ENCODE peak calls at places on chromosomes 4 and X, in seven cellular contexts. E is heart right ventricle, Y is adipocyte, X is astrocyte, G is Peyer's patch, N is GM23338, H is left lung. Z is an unnamed sample.

GRCh38 chr4:159357350-159357749 is 254.5 kb downstream of the RAPGEF2 start:
- DNase-seq in E (no peak), G (no peak), X (no peak), H (no peak), N (no peak), Y (no peak), Z (no peak)

GRCh38 chrX:41051303-41051702 is 33.9 kb upstream of the USP9X start:
- DNase-seq in E (no peak), H (no peak), X (no peak), G (no peak), N (no peak), Y (no peak), Z (no peak)

GRCh38 chrX:45422216-45422925 is 221.7 kb upstream of the DIPK2B start:
- DNase-seq in H (no peak), G (no peak), N (no peak), Y (no peak), X (peak; percentile 53), E (no peak), Z (no peak)

GRCh38 chrX:130174051-130174704 is 2.4 kb downstream of the RAB33A start:
- DNase-seq in Y (peak; percentile 66), N (no peak), E (peak; percentile 17), G (no peak), X (peak; percentile 66), H (no peak), Z (peak; percentile 50)

GRCh38 chrX:68997911-68998310 is 167.3 kb downstream of the PJA1 start:
- DNase-seq in X (peak; percentile 73), H (no peak), G (no peak), Y (peak; percentile 47), N (no peak), E (peak; percentile 48), Z (peak; percentile 21)

GRCh38 chr4:76806336-76806735 is 91.6 kb downstream of the SOWAHB start:
- DNase-seq in E (no peak), G (no peak), Y (no peak), X (peak; percentile 83), H (no peak), N (no peak), Z (peak; percentile 33)

GRCh38 chr4:159042097-159042605 is 60.7 kb upstream of the RAPGEF2 start:
- DNase-seq in Y (no peak), X (no peak), H (no peak), E (no peak), N (no peak), G (no peak), Z (peak; percentile 17)

GRCh38 chrX:115023139-115023538 is 5.7 kb upstream of the IL13RA2 start:
- DNase-seq in G (no peak), X (peak; percentile 81), E (no peak), H (no peak), N (no peak), Y (peak; percentile 44), Z (peak; percentile 59)

GRCh38 chrX:74835566-74835965 is 89.7 kb downstream of the NEXMIF start:
- DNase-seq in N (no peak), E (no peak), G (no peak), Y (no peak), X (no peak), H (no peak), Z (no peak)

GRCh38 chr4:155037031-155037430 is 171.4 kb upstream of the NPY2R start:
- DNase-seq in G (no peak), Y (no peak), X (no peak), E (no peak), N (no peak), H (no peak), Z (no peak)

GRCh38 chr4:176207839-176208238 is 12.5 kb upstream of the SPATA4 start:
- DNase-seq in Y (no peak), G (no peak), H (no peak), E (no peak), N (no peak), X (no peak), Z (no peak)

GRCh38 chr4:94798808-94799207 is 41.1 kb downstream of the BMPR1B start:
- DNase-seq in H (no peak), N (no peak), G (no peak), Y (peak; percentile 9), X (peak; percentile 71), E (no peak), Z (peak; percentile 67)

GRCh38 chr4:169253087-169253675 is 17.6 kb downstream of the SH3RF1 start:
- DNase-seq in N (no peak), Y (peak; percentile 30), E (no peak), H (no peak), G (no peak), X (peak; percentile 53), Z (no peak)

GRCh38 chr4:187656953-187657352 is 338.6 kb upstream of the ZFP42 start:
- DNase-seq in X (peak; percentile 21), H (no peak), E (no peak), G (no peak), N (no peak), Y (peak; percentile 39), Z (no peak)

GRCh38 chrX:71492086-71493065 is 40.5 kb upstream of the OGT start:
- DNase-seq in Y (peak; percentile 43), E (peak; percentile 53), H (peak; percentile 86), N (peak; percentile 39), G (peak; percentile 66), X (peak; percentile 37), Z (peak; percentile 51)

GRCh38 chr4:83677656-83678055 is 141.7 kb downstream of the GPAT3 start:
- DNase-seq in X (peak; percentile 17), G (no peak), N (no peak), Y (peak; percentile 90), H (no peak), E (no peak), Z (no peak)

DNA sequence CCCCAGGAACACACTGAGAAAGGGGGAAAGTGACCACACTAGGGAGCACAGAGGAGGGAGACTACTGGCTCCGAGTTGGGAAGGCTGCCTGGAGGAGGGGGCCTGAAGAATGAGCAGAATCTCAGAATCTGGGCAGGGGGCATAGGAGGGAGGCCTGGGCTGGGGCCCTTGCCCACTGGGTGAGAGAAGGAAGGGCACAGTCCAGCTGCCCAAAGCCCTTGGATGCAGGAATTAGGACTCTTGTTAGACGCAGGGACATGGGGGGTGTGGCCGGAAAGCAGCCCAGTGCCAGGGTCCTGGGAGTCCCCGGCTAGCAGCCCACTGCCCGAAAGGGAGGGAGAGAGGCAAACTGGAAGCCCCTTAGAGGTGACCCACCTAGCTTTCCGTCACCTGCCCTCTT is 1.9 kb upstream of the DUSP9 start:
- DNase-seq in E (no peak), X (no peak), G (no peak), Y (no peak), H (no peak), N (no peak), Z (no peak)
- H3K27me3 ChIP-seq in E (peaks cover 61% of the 10 kb centered on the region), X (peaks cover 29% of the 10 kb centered on the region), G (peaks cover 10% of the 10 kb centered on the region), Y (peaks cover 51% of the 10 kb centered on the region), H (peaks cover 97% of the 10 kb centered on the region), N (peaks cover 88% of the 10 kb centered on the region), Z (peaks cover 47% of the 10 kb centered on the region)

GRCh38 chr4:183906736-183907651 is 1.9 kb downstream of the STOX2 start:
- DNase-seq in E (peak; percentile 24), X (no peak), Y (peak; percentile 3), G (no peak), H (no peak), N (peak; percentile 74), Z (no peak)

GRCh38 chr4:183906486-183906735 is 1.3 kb downstream of the STOX2 start:
- DNase-seq in H (no peak), Y (no peak), E (no peak), N (no peak), X (no peak), G (no peak), Z (no peak)

GRCh38 chr4:183905593-183906485 is 732 bp downstream of the STOX2 start:
- DNase-seq in H (peak; percentile 80), X (peak; percentile 21), E (peak; percentile 43), N (peak; percentile 98), G (no peak), Y (peak; percentile 38), Z (peak; percentile 11)

GRCh38 chr4:183908284-183908683 is 3.2 kb downstream of the STOX2 start:
- DNase-seq in E (no peak), N (no peak), H (no peak), X (no peak), Y (no peak), G (no peak), Z (no peak)

DNA sequence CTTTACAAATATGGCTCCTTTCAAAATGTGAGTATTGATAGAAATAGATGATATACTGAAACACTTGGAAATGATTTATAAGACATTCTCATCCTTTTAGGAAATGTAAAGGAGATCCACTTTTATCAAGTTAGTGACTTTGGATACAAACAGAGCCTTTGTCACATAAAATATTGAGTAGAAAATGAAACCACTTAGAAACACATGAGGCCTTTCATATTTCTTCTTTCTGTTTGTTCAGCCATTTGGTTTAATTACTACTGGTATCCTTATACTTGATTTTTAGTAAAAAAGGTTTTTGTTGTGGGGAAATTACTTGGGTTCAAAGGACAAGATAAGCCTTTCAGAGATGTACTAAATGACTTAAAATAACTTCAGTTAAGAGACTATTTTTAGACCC is 4.1 kb downstream of the STOX2 start:
- DNase-seq in N (no peak), E (no peak), H (no peak), X (no peak), Y (no peak), G (no peak), Z (no peak)
- H3K27me3 ChIP-seq in N (peaks cover 34% of the 10 kb centered on the region), E (no peaks in the 10 kb centered on the region), H (peaks cover 40% of the 10 kb centered on the region), X (peaks cover 28% of the 10 kb centered on the region), Y (peaks cover 41% of the 10 kb centered on the region), G (peaks cover 8% of the 10 kb centered on the region), Z (peaks cover 20% of the 10 kb centered on the region)

GRCh38 chr4:107037188-107037587 is 1.1 kb upstream of the DKK2 start:
- DNase-seq in Y (peak; percentile 81), H (peak; percentile 66), N (peak; percentile 79), X (peak; percentile 18), G (peak; percentile 48), E (peak; percentile 22), Z (peak; percentile 28)

GRCh38 chr4:107035711-107036601 is at the start of gene DKK2:
- DNase-seq in X (peak; percentile 24), N (peak; percentile 62), G (peak; percentile 40), Y (peak; percentile 72), H (peak; percentile 65), E (no peak), Z (no peak)

GRCh38 chr4:107034982-107035710 is 967 bp downstream of the DKK2 start:
- DNase-seq in N (peak; percentile 74), E (no peak), G (peak; percentile 39), H (peak; percentile 70), X (peak; percentile 31), Y (peak; percentile 61), Z (peak; percentile 31)

GRCh38 chr4:107036602-107037151 is 564 bp upstream of the DKK2 start:
- DNase-seq in Y (peak; percentile 12), G (no peak), X (no peak), H (peak; percentile 66), N (peak; percentile 5), E (no peak), Z (no peak)

DNA sequence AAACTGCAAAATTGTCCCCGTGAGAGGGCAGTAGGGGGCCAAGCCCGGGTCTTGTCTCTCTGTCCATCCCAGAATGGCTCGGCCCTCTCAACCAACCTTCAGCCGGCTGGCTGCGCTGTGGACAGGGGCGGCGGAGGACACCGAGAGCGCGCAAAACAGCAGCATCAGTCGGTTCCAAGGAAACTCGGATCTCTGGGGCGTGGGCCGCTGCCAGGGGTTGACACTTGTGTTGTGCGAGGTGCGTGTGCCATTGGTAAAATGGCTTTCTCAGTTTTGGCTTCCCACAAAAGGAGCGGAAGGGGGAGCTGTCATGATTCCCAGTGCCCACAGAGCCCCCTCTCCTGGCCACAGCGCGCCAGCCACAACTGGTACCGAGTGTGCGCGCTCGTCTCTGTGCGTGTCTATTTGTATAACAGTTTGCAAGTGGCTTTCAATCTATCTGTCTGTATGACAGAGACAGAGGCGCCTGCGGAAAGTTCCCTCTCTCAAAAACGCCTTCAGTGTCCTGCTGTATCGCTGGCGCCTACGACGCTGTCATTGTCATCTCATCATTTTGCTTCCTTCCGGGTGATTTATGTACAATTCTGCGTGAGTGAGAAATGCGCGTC is 1.9 kb downstream of the DKK2 start:
- DNase-seq in N (peak; percentile 77), H (peak; percentile 60), G (no peak), Y (peak; percentile 80), E (no peak), X (peak; percentile 25), Z (peak; percentile 45)
- H3K27me3 ChIP-seq in N (peaks cover 64% of the 10 kb centered on the region), H (peaks cover 71% of the 10 kb centered on the region), G (peaks cover 5% of the 10 kb centered on the region), Y (peaks cover 52% of the 10 kb centered on the region), E (peaks cover 87% of the 10 kb centered on the region), X (peaks cover 5% of the 10 kb centered on the region), Z (no peaks in the 10 kb centered on the region)

GRCh38 chr4:6224725-6225124 is 24.4 kb upstream of the JAKMIP1 start:
- DNase-seq in E (no peak), G (no peak), Y (no peak), H (no peak), N (no peak), X (no peak), Z (no peak)
- H3K27me3 ChIP-seq in E (peaks cover 48% of the 10 kb centered on the region), G (peaks cover 19% of the 10 kb centered on the region), Y (peaks cover 59% of the 10 kb centered on the region), H (peaks cover 74% of the 10 kb centered on the region), N (peaks cover 14% of the 10 kb centered on the region), X (peaks cover 17% of the 10 kb centered on the region), Z (peaks cover 6% of the 10 kb centered on the region)